ENCODE peak calls at places on chromosomes 2 and 18, in ten cellular contexts. One of them, this sample, is unnamed.
A peak's percentile ranks its signal among the peaks of the same experiment; 100 is the strongest.

GRCh38 chr2:3787768-3788167 is 84.4 kb downstream of the DCDC2C start:
- DNase-seq in thoracic aorta: no peak
- DNase-seq in lower leg skin: no peak
- DNase-seq in OCI-LY7: no peak
- DNase-seq in GM13977: no peak
- DNase-seq in cardiac muscle cell: no peak
- DNase-seq in NB4: no peak
- DNase-seq in T-helper 2 cell treated with Interferon-gamma antibody and Interleukin-4, amounts not matched to agents 5 μg/mL and 100 μg/mL, for 36 hours: no peak
- DNase-seq in stimulated activated CD8-positive, alpha-beta memory T cell treated with anti-CD3 and anti-CD28 coated beads, Interleukin-7, amount 100 ng/mL, for 24 hours: no peak
- DNase-seq in KBM-7: no peak
- DNase-seq in this sample: no peak

GRCh38 chr2:101300164-101300563 is 8.3 kb downstream of the RNF149 start:
- DNase-seq in GM13977: no peak
- DNase-seq in stimulated activated CD8-positive, alpha-beta memory T cell treated with anti-CD3 and anti-CD28 coated beads, Interleukin-7, amount 100 ng/mL, for 24 hours: no peak
- DNase-seq in lower leg skin: no peak
- DNase-seq in T-helper 2 cell treated with Interferon-gamma antibody and Interleukin-4, amounts not matched to agents 5 μg/mL and 100 μg/mL, for 36 hours: no peak
- DNase-seq in OCI-LY7: no peak
- DNase-seq in NB4: no peak
- DNase-seq in thoracic aorta: no peak
- DNase-seq in cardiac muscle cell: no peak
- DNase-seq in KBM-7: no peak
- DNase-seq in this sample: no peak

GRCh38 chr2:41038408-41038807 is 586.5 kb upstream of the SLC8A1 start:
- DNase-seq in GM13977: no peak
- DNase-seq in NB4: no peak
- DNase-seq in T-helper 2 cell treated with Interferon-gamma antibody and Interleukin-4, amounts not matched to agents 5 μg/mL and 100 μg/mL, for 36 hours: no peak
- DNase-seq in lower leg skin: no peak
- DNase-seq in stimulated activated CD8-positive, alpha-beta memory T cell treated with anti-CD3 and anti-CD28 coated beads, Interleukin-7, amount 100 ng/mL, for 24 hours: no peak
- DNase-seq in KBM-7: no peak
- DNase-seq in cardiac muscle cell: no peak
- DNase-seq in thoracic aorta: no peak
- DNase-seq in OCI-LY7: no peak
- DNase-seq in this sample: no peak

GRCh38 chr2:26740890-26741302 is 23.2 kb upstream of the SLC35F6 start:
- DNase-seq in NB4: peak; percentile 21
- DNase-seq in cardiac muscle cell: peak; percentile 39
- DNase-seq in OCI-LY7: no peak
- DNase-seq in T-helper 2 cell treated with Interferon-gamma antibody and Interleukin-4, amounts not matched to agents 5 μg/mL and 100 μg/mL, for 36 hours: no peak
- DNase-seq in thoracic aorta: no peak
- DNase-seq in lower leg skin: no peak
- DNase-seq in GM13977: no peak
- DNase-seq in KBM-7: peak; percentile 60
- DNase-seq in stimulated activated CD8-positive, alpha-beta memory T cell treated with anti-CD3 and anti-CD28 coated beads, Interleukin-7, amount 100 ng/mL, for 24 hours: no peak
- DNase-seq in this sample: peak; percentile 44

GRCh38 chr2:241851325-241852115 is 7.2 kb downstream of the PDCD1 start:
- DNase-seq in T-helper 2 cell treated with Interferon-gamma antibody and Interleukin-4, amounts not matched to agents 5 μg/mL and 100 μg/mL, for 36 hours: no peak
- DNase-seq in KBM-7: no peak
- DNase-seq in GM13977: peak; percentile 22
- DNase-seq in thoracic aorta: no peak
- DNase-seq in OCI-LY7: no peak
- DNase-seq in cardiac muscle cell: no peak
- DNase-seq in stimulated activated CD8-positive, alpha-beta memory T cell treated with anti-CD3 and anti-CD28 coated beads, Interleukin-7, amount 100 ng/mL, for 24 hours: no peak
- DNase-seq in lower leg skin: no peak
- DNase-seq in NB4: peak; percentile 0
- DNase-seq in this sample: no peak

GRCh38 chr2:181623159-181623558 is 33.7 kb downstream of the CERKL start:
- DNase-seq in OCI-LY7: no peak
- DNase-seq in thoracic aorta: no peak
- DNase-seq in T-helper 2 cell treated with Interferon-gamma antibody and Interleukin-4, amounts not matched to agents 5 μg/mL and 100 μg/mL, for 36 hours: no peak
- DNase-seq in lower leg skin: no peak
- DNase-seq in stimulated activated CD8-positive, alpha-beta memory T cell treated with anti-CD3 and anti-CD28 coated beads, Interleukin-7, amount 100 ng/mL, for 24 hours: no peak
- DNase-seq in GM13977: no peak
- DNase-seq in cardiac muscle cell: no peak
- DNase-seq in KBM-7: no peak
- DNase-seq in NB4: no peak
- DNase-seq in this sample: no peak

GRCh38 chr2:203155406-203155805 is 83.4 kb upstream of the CYP20A1 start:
- DNase-seq in OCI-LY7: peak; percentile 12
- DNase-seq in KBM-7: peak; percentile 28
- DNase-seq in GM13977: no peak
- DNase-seq in cardiac muscle cell: no peak
- DNase-seq in thoracic aorta: no peak
- DNase-seq in T-helper 2 cell treated with Interferon-gamma antibody and Interleukin-4, amounts not matched to agents 5 μg/mL and 100 μg/mL, for 36 hours: no peak
- DNase-seq in stimulated activated CD8-positive, alpha-beta memory T cell treated with anti-CD3 and anti-CD28 coated beads, Interleukin-7, amount 100 ng/mL, for 24 hours: no peak
- DNase-seq in lower leg skin: no peak
- DNase-seq in NB4: peak; percentile 14
- DNase-seq in this sample: no peak

GRCh38 chr2:200405599-200406298 is 99.3 kb downstream of the SPATS2L start:
- DNase-seq in T-helper 2 cell treated with Interferon-gamma antibody and Interleukin-4, amounts not matched to agents 5 μg/mL and 100 μg/mL, for 36 hours: no peak
- DNase-seq in OCI-LY7: no peak
- DNase-seq in thoracic aorta: no peak
- DNase-seq in NB4: peak; percentile 75
- DNase-seq in cardiac muscle cell: no peak
- DNase-seq in lower leg skin: no peak
- DNase-seq in KBM-7: peak; percentile 38
- DNase-seq in stimulated activated CD8-positive, alpha-beta memory T cell treated with anti-CD3 and anti-CD28 coated beads, Interleukin-7, amount 100 ng/mL, for 24 hours: no peak
- DNase-seq in GM13977: no peak
- DNase-seq in this sample: peak; percentile 76

GRCh38 chr2:2777876-2778275 is 446.8 kb upstream of the MYT1L start:
- DNase-seq in KBM-7: no peak
- DNase-seq in thoracic aorta: no peak
- DNase-seq in stimulated activated CD8-positive, alpha-beta memory T cell treated with anti-CD3 and anti-CD28 coated beads, Interleukin-7, amount 100 ng/mL, for 24 hours: no peak
- DNase-seq in T-helper 2 cell treated with Interferon-gamma antibody and Interleukin-4, amounts not matched to agents 5 μg/mL and 100 μg/mL, for 36 hours: no peak
- DNase-seq in GM13977: no peak
- DNase-seq in lower leg skin: no peak
- DNase-seq in cardiac muscle cell: no peak
- DNase-seq in NB4: no peak
- DNase-seq in OCI-LY7: no peak
- DNase-seq in this sample: no peak

GRCh38 chr2:233990261-233990798 is 60.2 kb upstream of the SPP2 start:
- DNase-seq in cardiac muscle cell: no peak
- DNase-seq in lower leg skin: no peak
- DNase-seq in T-helper 2 cell treated with Interferon-gamma antibody and Interleukin-4, amounts not matched to agents 5 μg/mL and 100 μg/mL, for 36 hours: peak; percentile 52
- DNase-seq in KBM-7: no peak
- DNase-seq in stimulated activated CD8-positive, alpha-beta memory T cell treated with anti-CD3 and anti-CD28 coated beads, Interleukin-7, amount 100 ng/mL, for 24 hours: peak; percentile 18
- DNase-seq in OCI-LY7: no peak
- DNase-seq in thoracic aorta: no peak
- DNase-seq in GM13977: no peak
- DNase-seq in NB4: no peak
- DNase-seq in this sample: no peak

GRCh38 chr2:174337337-174338154 is 2.8 kb downstream of the SP9 start:
- DNase-seq in KBM-7: peak; percentile 85
- DNase-seq in thoracic aorta: no peak
- DNase-seq in lower leg skin: no peak
- DNase-seq in OCI-LY7: peak; percentile 23
- DNase-seq in cardiac muscle cell: peak; percentile 70
- DNase-seq in stimulated activated CD8-positive, alpha-beta memory T cell treated with anti-CD3 and anti-CD28 coated beads, Interleukin-7, amount 100 ng/mL, for 24 hours: no peak
- DNase-seq in T-helper 2 cell treated with Interferon-gamma antibody and Interleukin-4, amounts not matched to agents 5 μg/mL and 100 μg/mL, for 36 hours: no peak
- DNase-seq in GM13977: peak; percentile 65
- DNase-seq in NB4: peak; percentile 74
- DNase-seq in this sample: no peak

GRCh38 chr2:31386648-31387047 is 27.9 kb downstream of the XDH start:
- DNase-seq in cardiac muscle cell: no peak
- DNase-seq in T-helper 2 cell treated with Interferon-gamma antibody and Interleukin-4, amounts not matched to agents 5 μg/mL and 100 μg/mL, for 36 hours: no peak
- DNase-seq in lower leg skin: no peak
- DNase-seq in OCI-LY7: peak; percentile 10
- DNase-seq in KBM-7: no peak
- DNase-seq in NB4: no peak
- DNase-seq in GM13977: no peak
- DNase-seq in thoracic aorta: no peak
- DNase-seq in stimulated activated CD8-positive, alpha-beta memory T cell treated with anti-CD3 and anti-CD28 coated beads, Interleukin-7, amount 100 ng/mL, for 24 hours: no peak
- DNase-seq in this sample: no peak

GRCh38 chr18:79400591-79401381 is 5.1 kb downstream of the NFATC1 start:
- DNase-seq in stimulated activated CD8-positive, alpha-beta memory T cell treated with anti-CD3 and anti-CD28 coated beads, Interleukin-7, amount 100 ng/mL, for 24 hours: no peak
- DNase-seq in T-helper 2 cell treated with Interferon-gamma antibody and Interleukin-4, amounts not matched to agents 5 μg/mL and 100 μg/mL, for 36 hours: peak; percentile 28
- DNase-seq in OCI-LY7: peak; percentile 38
- DNase-seq in thoracic aorta: no peak
- DNase-seq in GM13977: peak; percentile 86
- DNase-seq in lower leg skin: no peak
- DNase-seq in cardiac muscle cell: peak; percentile 34
- DNase-seq in NB4: no peak
- DNase-seq in KBM-7: no peak
- DNase-seq in this sample: no peak

This sample was measured in MV-4-11.